ENCODE peak calls at places on chromosome 22, in five cellular contexts. A is tibial nerve, J is HL-60, C is keratinocyte, U is lower lobe of right lung. E is an unnamed sample.

GRCh38 chr22:42961815-42962214 is 53.1 kb downstream of the PACSIN2 start:
- DNase-seq in A (no peak), J (no peak), C (no peak), U (no peak), E (no peak)

GRCh38 chr22:36386900-36387663 is 685 bp downstream of the MYH9 start:
- DNase-seq in A (no peak), J (no peak), C (no peak), U (peak; percentile 92), E (no peak)

GRCh38 chr22:36301384-36301828 is 48.5 kb downstream of the APOL1 start:
- DNase-seq in A (peak; percentile 83), J (no peak), C (no peak), U (peak; percentile 82), E (no peak)

GRCh38 chr22:32644252-32645100 is 157.0 kb upstream of the TIMP3 start:
- DNase-seq in A (no peak), J (no peak), C (peak; percentile 89), U (peak; percentile 73), E (no peak)

GRCh38 chr22:19187716-19188563 is 9.4 kb upstream of the SLC25A1 start:
- DNase-seq in A (no peak), J (no peak), C (no peak), U (no peak), E (no peak)

GRCh38 chr22:44130076-44130711 is 50.5 kb upstream of the PARVG start:
- DNase-seq in A (no peak), J (no peak), C (no peak), U (no peak), E (no peak)

GRCh38 chr22:36197601-36198146 is 3.9 kb downstream of the APOL4 start:
- DNase-seq in A (peak; percentile 38), J (no peak), C (no peak), U (no peak), E (no peak)

GRCh38 chr22:38870312-38870741 is 1.7 kb downstream of the CBX6 start:
- DNase-seq in A (peak; percentile 98), J (peak; percentile 43), C (no peak), U (peak; percentile 93), E (no peak)

GRCh38 chr22:30436196-30436595 is 10.6 kb downstream of the MTFP1 start:
- DNase-seq in A (no peak), J (no peak), C (no peak), U (no peak), E (no peak)

GRCh38 chr22:21710156-21710555 is 25.4 kb downstream of the YPEL1 start:
- DNase-seq in A (no peak), J (no peak), C (no peak), U (no peak), E (no peak)

GRCh38 chr22:33677536-33677935 is 242.7 kb downstream of the LARGE1 start:
- DNase-seq in A (no peak), J (no peak), C (no peak), U (no peak), E (no peak)

GRCh38 chr22:35219012-35219411 is 38.3 kb upstream of the HMGXB4 start:
- DNase-seq in A (no peak), J (no peak), C (peak; percentile 38), U (no peak), E (peak; percentile 25)

GRCh38 chr22:36828815-36829214 is 12.0 kb upstream of the PVALB start:
- DNase-seq in A (no peak), J (no peak), C (no peak), U (no peak), E (no peak)

GRCh38 chr22:44159811-44160210 is 20.9 kb upstream of the PARVG start:
- DNase-seq in A (no peak), J (no peak), C (no peak), U (no peak), E (no peak)

GRCh38 chr22:41780714-41781507 is 19.6 kb upstream of the CCDC134 start:
- DNase-seq in A (peak; percentile 35), J (peak; percentile 94), C (no peak), U (peak; percentile 83), E (no peak)

GRCh38 chr22:44049369-44050231 is 25.5 kb downstream of the PARVB start:
- DNase-seq in A (no peak), J (no peak), C (no peak), U (no peak), E (no peak)

GRCh38 chr22:35191412-35191811 is 65.9 kb upstream of the HMGXB4 start:
- DNase-seq in A (no peak), J (no peak), C (no peak), U (no peak), E (no peak)

GRCh38 chr22:39148727-39149535 is 3.5 kb downstream of the CBX7 start:
- DNase-seq in A (peak; percentile 69), J (no peak), C (no peak), U (no peak), E (no peak)

GRCh38 chr22:27065259-27065658 is 407.9 kb downstream of the MIAT start:
- DNase-seq in A (no peak), J (no peak), C (no peak), U (no peak), E (no peak)

GRCh38 chr22:27727673-27728451 is 73.7 kb downstream of the MN1 start:
- DNase-seq in A (no peak), J (no peak), C (no peak), U (no peak), E (no peak)

GRCh38 chr22:39593061-39593930 is 22.7 kb downstream of the CACNA1I start:
- DNase-seq in A (no peak), J (no peak), C (no peak), U (no peak), E (no peak)

GRCh38 chr22:35154937-35155387 is 89.0 kb downstream of the ISX start:
- DNase-seq in A (peak; percentile 51), J (peak; percentile 8), C (no peak), U (peak; percentile 56), E (no peak)

GRCh38 chr22:35995772-35996171 is 32.9 kb downstream of the RBFOX2 start:
- DNase-seq in A (peak; percentile 75), J (no peak), C (no peak), U (no peak), E (peak; percentile 92)

GRCh38 chr22:20646377-20646776 is 127.5 kb upstream of the SERPIND1 start:
- DNase-seq in A (no peak), J (no peak), C (no peak), U (no peak), E (no peak)

GRCh38 chr22:29209624-29209929 is 3.9 kb downstream of the EMID1 start:
- DNase-seq in A (no peak), J (no peak), C (no peak), U (no peak), E (no peak)

GRCh38 chr22:29207231-29207550 is 1.5 kb downstream of the EMID1 start:
- DNase-seq in A (no peak), J (no peak), C (no peak), U (no peak), E (no peak)

GRCh38 chr22:29207562-29208501 is 2.1 kb downstream of the EMID1 start:
- DNase-seq in A (no peak), J (no peak), C (no peak), U (no peak), E (no peak)

GRCh38 chr22:29208879-29209623 is 3.4 kb downstream of the EMID1 start:
- DNase-seq in A (no peak), J (no peak), C (no peak), U (no peak), E (no peak)

DNA sequence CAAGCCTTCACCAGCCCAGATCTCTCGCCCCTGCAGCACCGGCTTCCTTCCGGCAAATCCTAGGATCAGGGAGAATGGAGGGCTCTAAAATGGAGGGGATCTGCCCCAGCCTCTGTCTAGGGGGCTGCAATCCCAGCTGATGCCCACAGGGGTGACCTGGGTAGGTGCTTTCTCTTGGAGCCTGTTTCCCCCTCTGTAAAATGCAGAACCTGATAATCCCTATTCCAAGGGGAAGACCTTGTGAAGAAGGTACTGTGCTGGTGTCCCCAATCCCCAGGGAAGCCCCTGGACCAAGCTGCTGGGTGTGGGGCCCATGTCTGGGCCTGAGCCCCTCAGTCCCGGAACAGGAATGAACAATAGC is 2.8 kb downstream of the EMID1 start:
- DNase-seq in A (no peak), J (no peak), C (no peak), U (no peak), E (no peak)
- TF ChIP-seq CTCF in A (no peak), J (no peak), C (no peak), U (no peak), E (no peak)

GRCh38 chr22:40680819-40681183 is 1.5 kb downstream of the MCHR1 start:
- DNase-seq in A (no peak), J (no peak), C (no peak), U (no peak), E (no peak)

GRCh38 chr22:40681451-40681850 is 2.2 kb downstream of the MCHR1 start:
- DNase-seq in A (no peak), J (no peak), C (no peak), U (no peak), E (no peak)

GRCh38 chr22:40687706-40688105 is 8.4 kb downstream of the MCHR1 start:
- DNase-seq in A (no peak), J (no peak), C (no peak), U (no peak), E (no peak)

GRCh38 chr22:40685406-40685805 is 6.1 kb downstream of the MCHR1 start:
- DNase-seq in A (no peak), J (no peak), C (no peak), U (no peak), E (no peak)

GRCh38 chr22:40684728-40685127 is 5.4 kb downstream of the MCHR1 start:
- DNase-seq in A (no peak), J (no peak), C (no peak), U (no peak), E (no peak)
- H3K4me3 ChIP-seq in A (no peak overlapping the region), J (no peak overlapping the region), C (no peak overlapping the region), U (no peak overlapping the region), E (no peak overlapping the region)

DNA sequence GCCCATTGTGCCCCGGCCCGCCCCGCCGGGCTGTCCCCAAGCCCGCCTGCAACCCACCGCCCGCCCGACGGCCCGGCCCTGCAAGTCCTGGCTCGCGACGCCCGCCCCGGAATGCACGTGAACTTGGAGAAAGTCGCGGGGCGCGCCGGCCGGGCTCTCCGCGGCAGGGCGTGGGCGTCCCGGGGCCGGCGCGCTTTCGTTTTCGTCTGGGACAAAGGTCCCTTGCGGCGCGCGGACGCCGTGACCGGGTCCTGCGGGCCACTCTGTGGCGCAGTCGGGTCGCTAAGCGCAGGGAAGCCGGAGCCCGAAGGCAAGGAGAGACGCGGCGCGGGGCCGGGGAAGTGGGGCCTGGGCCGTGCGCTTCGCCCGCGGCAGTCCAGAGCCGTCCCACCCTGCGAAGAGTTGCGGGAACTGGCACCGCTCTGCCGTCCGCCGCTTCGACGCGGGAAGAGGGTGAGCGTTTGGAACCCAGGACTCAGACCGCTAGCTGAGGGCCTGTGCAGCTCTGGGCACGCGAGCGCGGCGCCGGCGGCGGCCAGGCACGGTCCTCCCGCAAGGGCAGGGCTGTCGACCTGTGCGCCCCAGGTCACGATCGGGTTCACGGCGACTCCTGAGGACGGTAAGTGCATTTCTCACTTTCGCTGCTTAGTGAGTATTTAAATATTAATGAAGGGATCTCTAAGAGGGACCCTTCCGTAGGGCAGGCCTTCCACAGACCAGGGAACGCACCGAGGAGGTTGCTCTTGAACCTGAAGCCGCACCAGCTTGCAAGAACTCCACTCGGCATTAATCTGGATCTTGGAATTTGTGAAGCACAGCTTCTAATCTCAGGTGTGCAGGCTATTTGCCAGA is 78.1 kb upstream of the PPARA start:
- DNase-seq in A (no peak), J (no peak), C (no peak), U (peak; percentile 89), E (no peak)
- H3K27me3 ChIP-seq in A (no peaks in the 10 kb centered on the region), J (no peaks in the 10 kb centered on the region), C (no peaks in the 10 kb centered on the region), U (no peaks in the 10 kb centered on the region), E (no peaks in the 10 kb centered on the region)

DNA sequence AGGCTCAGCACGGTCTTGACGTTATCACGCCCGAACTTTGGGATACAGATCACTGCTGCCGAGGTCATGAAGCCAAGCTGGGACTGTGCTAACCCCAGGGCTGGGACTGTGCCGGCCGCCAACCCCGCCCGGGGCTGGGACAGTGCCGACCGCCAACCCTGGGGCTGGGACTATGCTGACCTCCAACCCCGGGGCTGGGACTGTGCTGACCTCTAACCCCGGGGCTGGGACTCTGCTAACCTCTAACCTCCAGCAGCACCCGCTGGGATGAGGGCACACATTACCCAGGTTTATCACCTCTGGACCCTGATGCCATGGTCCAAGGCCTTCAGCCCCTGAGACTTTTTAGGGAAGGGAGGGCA is 129.7 kb downstream of the IGLL1 start:
- DNase-seq in A (no peak), J (no peak), C (no peak), U (no peak), E (no peak)
- TF ChIP-seq CTCF in A (no peak), J (no peak), C (no peak), U (no peak), E (no peak)

E was measured in BJ.